ENCODE peak calls at places on chromosomes 7 and 10, in six cellular contexts. One of them, this sample, is unnamed.
A peak's percentile ranks its signal among the peaks of the same experiment; 100 is the strongest.

GRCh38 chr10:116825901-116826300 is 23.4 kb upstream of the ENO4 start:
- DNase-seq in naive thymus-derived CD4-positive, alpha-beta T cell: no peak
- DNase-seq in CD4-positive, alpha-beta memory T cell: no peak
- DNase-seq in dorsolateral prefrontal cortex: no peak
- DNase-seq in heart right ventricle: no peak
- DNase-seq in psoas muscle: no peak
- DNase-seq in this sample: no peak

GRCh38 chr10:31426425-31426824 is 107.4 kb downstream of the ZEB1 start:
- DNase-seq in naive thymus-derived CD4-positive, alpha-beta T cell: no peak
- DNase-seq in CD4-positive, alpha-beta memory T cell: no peak
- DNase-seq in dorsolateral prefrontal cortex: no peak
- DNase-seq in heart right ventricle: no peak
- DNase-seq in psoas muscle: no peak
- DNase-seq in this sample: no peak

GRCh38 chr10:89466599-89467035 is 52.2 kb downstream of the IFIT5 start:
- DNase-seq in naive thymus-derived CD4-positive, alpha-beta T cell: no peak
- DNase-seq in CD4-positive, alpha-beta memory T cell: no peak
- DNase-seq in dorsolateral prefrontal cortex: no peak
- DNase-seq in heart right ventricle: peak; percentile 14
- DNase-seq in psoas muscle: no peak
- DNase-seq in this sample: no peak

GRCh38 chr10:48634198-48634983 is 29.5 kb upstream of the ARHGAP22 start:
- DNase-seq in naive thymus-derived CD4-positive, alpha-beta T cell: peak; percentile 26
- DNase-seq in CD4-positive, alpha-beta memory T cell: no peak
- DNase-seq in dorsolateral prefrontal cortex: no peak
- DNase-seq in heart right ventricle: peak; percentile 50
- DNase-seq in psoas muscle: peak; percentile 44
- DNase-seq in this sample: peak; percentile 73

GRCh38 chr10:69885379-69886156 is 83.9 kb downstream of the COL13A1 start:
- DNase-seq in naive thymus-derived CD4-positive, alpha-beta T cell: no peak
- DNase-seq in CD4-positive, alpha-beta memory T cell: no peak
- DNase-seq in dorsolateral prefrontal cortex: no peak
- DNase-seq in heart right ventricle: no peak
- DNase-seq in psoas muscle: no peak
- DNase-seq in this sample: no peak

GRCh38 chr10:21488246-21488953 is 37.1 kb downstream of the SKIDA1 start:
- DNase-seq in naive thymus-derived CD4-positive, alpha-beta T cell: no peak
- DNase-seq in CD4-positive, alpha-beta memory T cell: no peak
- DNase-seq in dorsolateral prefrontal cortex: no peak
- DNase-seq in heart right ventricle: no peak
- DNase-seq in psoas muscle: no peak
- DNase-seq in this sample: no peak

GRCh38 chr7:49398730-49399129 is 374.7 kb upstream of the VWC2 start:
- DNase-seq in naive thymus-derived CD4-positive, alpha-beta T cell: no peak
- DNase-seq in CD4-positive, alpha-beta memory T cell: no peak
- DNase-seq in dorsolateral prefrontal cortex: peak; percentile 39
- DNase-seq in heart right ventricle: no peak
- DNase-seq in psoas muscle: no peak
- DNase-seq in this sample: no peak

GRCh38 chr10:43093423-43094090 is 16.7 kb downstream of the RET start:
- DNase-seq in naive thymus-derived CD4-positive, alpha-beta T cell: no peak
- DNase-seq in CD4-positive, alpha-beta memory T cell: peak; percentile 3
- DNase-seq in dorsolateral prefrontal cortex: no peak
- DNase-seq in heart right ventricle: no peak
- DNase-seq in psoas muscle: no peak
- DNase-seq in this sample: no peak

GRCh38 chr7:44984478-44984758 is 5.6 kb upstream of the MYO1G start:
- DNase-seq in naive thymus-derived CD4-positive, alpha-beta T cell: no peak
- DNase-seq in CD4-positive, alpha-beta memory T cell: peak; percentile 21
- DNase-seq in dorsolateral prefrontal cortex: no peak
- DNase-seq in heart right ventricle: no peak
- DNase-seq in psoas muscle: no peak
- DNase-seq in this sample: no peak

GRCh38 chr10:3887885-3888476 is 103.0 kb upstream of the KLF6 start:
- DNase-seq in naive thymus-derived CD4-positive, alpha-beta T cell: no peak
- DNase-seq in CD4-positive, alpha-beta memory T cell: peak; percentile 94
- DNase-seq in dorsolateral prefrontal cortex: no peak
- DNase-seq in heart right ventricle: no peak
- DNase-seq in psoas muscle: peak; percentile 47
- DNase-seq in this sample: no peak
- H3K27me3 ChIP-seq in naive thymus-derived CD4-positive, alpha-beta T cell: no peaks in the 10 kb centered on the region
- H3K27me3 ChIP-seq in CD4-positive, alpha-beta memory T cell: no peaks in the 10 kb centered on the region
- H3K27me3 ChIP-seq in dorsolateral prefrontal cortex: no peaks in the 10 kb centered on the region
- H3K27me3 ChIP-seq in heart right ventricle: no peaks in the 10 kb centered on the region
- H3K27me3 ChIP-seq in psoas muscle: no peaks in the 10 kb centered on the region
- H3K27me3 ChIP-seq in this sample: no peaks in the 10 kb centered on the region

GRCh38 chr10:76353124-76353851 is 921.9 kb downstream of the LRMDA start:
- DNase-seq in naive thymus-derived CD4-positive, alpha-beta T cell: no peak
- DNase-seq in CD4-positive, alpha-beta memory T cell: no peak
- DNase-seq in dorsolateral prefrontal cortex: no peak
- DNase-seq in heart right ventricle: no peak
- DNase-seq in psoas muscle: no peak
- DNase-seq in this sample: no peak
- H3K27ac ChIP-seq in naive thymus-derived CD4-positive, alpha-beta T cell: no peak overlapping the region
- H3K27ac ChIP-seq in CD4-positive, alpha-beta memory T cell: no peak overlapping the region
- H3K27ac ChIP-seq in dorsolateral prefrontal cortex: no peak overlapping the region
- H3K27ac ChIP-seq in heart right ventricle: no peak overlapping the region
- H3K27ac ChIP-seq in psoas muscle: no peak overlapping the region
- H3K27ac ChIP-seq in this sample: no peak overlapping the region

DNA sequence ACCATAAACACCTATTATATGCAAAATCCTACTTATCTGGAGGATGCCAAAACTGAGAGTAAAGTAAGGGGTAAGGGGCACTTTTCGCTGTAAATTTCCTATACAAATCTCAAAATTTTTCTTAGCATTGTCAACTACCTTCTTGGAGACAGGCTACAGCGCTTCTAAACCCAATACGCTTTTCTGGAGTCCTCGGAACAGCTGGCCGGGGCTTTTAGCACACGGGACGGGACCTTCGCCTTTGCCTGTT is 10.4 kb downstream of the TWIST1 start:
- DNase-seq in naive thymus-derived CD4-positive, alpha-beta T cell: no peak
- DNase-seq in CD4-positive, alpha-beta memory T cell: no peak
- DNase-seq in dorsolateral prefrontal cortex: no peak
- DNase-seq in heart right ventricle: no peak
- DNase-seq in psoas muscle: no peak
- DNase-seq in this sample: no peak
- H3K4me3 ChIP-seq in naive thymus-derived CD4-positive, alpha-beta T cell: no peak overlapping the region
- H3K4me3 ChIP-seq in CD4-positive, alpha-beta memory T cell: no peak overlapping the region
- H3K4me3 ChIP-seq in dorsolateral prefrontal cortex: peak overlapping the region; percentile 31
- H3K4me3 ChIP-seq in heart right ventricle: peak overlapping the region; percentile 57
- H3K4me3 ChIP-seq in psoas muscle: peak overlapping the region; percentile 50
- H3K4me3 ChIP-seq in this sample: no peak overlapping the region

DNA sequence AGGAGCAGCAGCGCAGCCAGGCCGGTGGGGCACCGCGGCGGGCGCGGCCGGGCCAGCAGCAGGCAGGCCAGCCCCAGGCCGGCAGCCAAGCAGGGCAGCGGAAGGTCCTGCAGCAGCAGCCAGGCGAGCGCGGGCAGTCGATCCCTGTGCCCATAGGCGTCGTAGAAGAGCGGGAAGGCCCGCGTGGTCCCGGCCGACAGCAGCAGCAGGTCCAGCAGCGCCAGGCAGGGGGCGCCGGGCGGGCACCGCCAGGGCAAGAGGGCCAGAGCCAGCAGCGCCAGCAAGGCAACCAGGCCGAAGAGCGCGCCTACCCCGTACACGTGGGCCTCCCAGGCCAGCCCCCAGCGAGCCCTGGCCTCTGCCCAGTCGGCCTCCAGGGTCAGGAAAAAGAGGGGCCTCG is 8.4 kb upstream of the RBM28 start:
- DNase-seq in naive thymus-derived CD4-positive, alpha-beta T cell: peak; percentile 46
- DNase-seq in CD4-positive, alpha-beta memory T cell: no peak
- DNase-seq in dorsolateral prefrontal cortex: no peak
- DNase-seq in heart right ventricle: peak; percentile 55
- DNase-seq in psoas muscle: peak; percentile 69
- DNase-seq in this sample: no peak
- H3K27me3 ChIP-seq in naive thymus-derived CD4-positive, alpha-beta T cell: no peaks in the 10 kb centered on the region
- H3K27me3 ChIP-seq in CD4-positive, alpha-beta memory T cell: peaks cover 7% of the 10 kb centered on the region
- H3K27me3 ChIP-seq in dorsolateral prefrontal cortex: peaks cover 5% of the 10 kb centered on the region
- H3K27me3 ChIP-seq in heart right ventricle: peaks cover 38% of the 10 kb centered on the region
- H3K27me3 ChIP-seq in psoas muscle: no peaks in the 10 kb centered on the region
- H3K27me3 ChIP-seq in this sample: peaks cover 9% of the 10 kb centered on the region

GRCh38 chr7:20217193-20217948 is at the start of gene MACC1:
- DNase-seq in naive thymus-derived CD4-positive, alpha-beta T cell: no peak
- DNase-seq in CD4-positive, alpha-beta memory T cell: no peak
- DNase-seq in dorsolateral prefrontal cortex: no peak
- DNase-seq in heart right ventricle: no peak
- DNase-seq in psoas muscle: no peak
- DNase-seq in this sample: peak; percentile 93
- H3K27ac ChIP-seq in naive thymus-derived CD4-positive, alpha-beta T cell: no peak within 1 kb of the TSS
- H3K27ac ChIP-seq in CD4-positive, alpha-beta memory T cell: no peak within 1 kb of the TSS
- H3K27ac ChIP-seq in dorsolateral prefrontal cortex: no peak within 1 kb of the TSS
- H3K27ac ChIP-seq in heart right ventricle: no peak within 1 kb of the TSS
- H3K27ac ChIP-seq in psoas muscle: no peak within 1 kb of the TSS
- H3K27ac ChIP-seq in this sample: peak within 1 kb of the TSS; percentile 92

GRCh38 chr10:4825456-4825867 is 545 bp upstream of the AKR1E2 start:
- DNase-seq in naive thymus-derived CD4-positive, alpha-beta T cell: no peak
- DNase-seq in CD4-positive, alpha-beta memory T cell: no peak
- DNase-seq in dorsolateral prefrontal cortex: no peak
- DNase-seq in heart right ventricle: no peak
- DNase-seq in psoas muscle: peak; percentile 28
- DNase-seq in this sample: no peak
- H3K4me3 ChIP-seq in naive thymus-derived CD4-positive, alpha-beta T cell: peak overlapping the region; percentile 10
- H3K4me3 ChIP-seq in CD4-positive, alpha-beta memory T cell: no peak overlapping the region
- H3K4me3 ChIP-seq in dorsolateral prefrontal cortex: peak overlapping the region; percentile 68
- H3K4me3 ChIP-seq in heart right ventricle: peak overlapping the region; percentile 75
- H3K4me3 ChIP-seq in psoas muscle: peak overlapping the region; percentile 80
- H3K4me3 ChIP-seq in this sample: no peak overlapping the region

GRCh38 chr10:131093795-131094366 is 217.6 kb downstream of the TCERG1L start:
- DNase-seq in naive thymus-derived CD4-positive, alpha-beta T cell: no peak
- DNase-seq in CD4-positive, alpha-beta memory T cell: no peak
- DNase-seq in dorsolateral prefrontal cortex: no peak
- DNase-seq in heart right ventricle: no peak
- DNase-seq in psoas muscle: no peak
- DNase-seq in this sample: no peak

GRCh38 chr10:131091682-131092081 is 219.8 kb downstream of the TCERG1L start:
- DNase-seq in naive thymus-derived CD4-positive, alpha-beta T cell: no peak
- DNase-seq in CD4-positive, alpha-beta memory T cell: no peak
- DNase-seq in dorsolateral prefrontal cortex: no peak
- DNase-seq in heart right ventricle: no peak
- DNase-seq in psoas muscle: no peak
- DNase-seq in this sample: no peak

GRCh38 chr10:131092416-131092815 is 219.1 kb downstream of the TCERG1L start:
- DNase-seq in naive thymus-derived CD4-positive, alpha-beta T cell: no peak
- DNase-seq in CD4-positive, alpha-beta memory T cell: no peak
- DNase-seq in dorsolateral prefrontal cortex: no peak
- DNase-seq in heart right ventricle: no peak
- DNase-seq in psoas muscle: no peak
- DNase-seq in this sample: no peak

GRCh38 chr10:131093346-131093745 is 218.2 kb downstream of the TCERG1L start:
- DNase-seq in naive thymus-derived CD4-positive, alpha-beta T cell: no peak
- DNase-seq in CD4-positive, alpha-beta memory T cell: no peak
- DNase-seq in dorsolateral prefrontal cortex: no peak
- DNase-seq in heart right ventricle: no peak
- DNase-seq in psoas muscle: no peak
- DNase-seq in this sample: no peak

DNA sequence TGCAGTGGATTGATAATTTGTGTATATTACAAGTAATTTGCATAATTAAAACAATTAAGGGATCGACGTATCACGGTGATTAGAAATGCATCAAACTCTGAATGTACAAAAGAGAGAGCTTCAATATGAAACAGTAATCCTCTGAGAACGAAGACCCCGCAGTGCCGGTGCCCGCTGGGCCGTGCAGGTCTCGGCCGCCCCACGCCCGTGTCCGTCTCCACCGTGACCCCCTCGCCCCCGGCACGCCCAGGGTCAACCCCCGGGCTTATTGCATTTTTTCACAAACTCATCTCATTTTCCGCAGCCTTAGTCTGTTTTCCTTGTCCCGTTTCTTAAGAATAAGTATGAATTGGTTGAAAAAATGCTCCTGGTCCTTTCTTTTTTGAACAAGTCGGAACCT is 218.6 kb downstream of the TCERG1L start:
- DNase-seq in naive thymus-derived CD4-positive, alpha-beta T cell: no peak
- DNase-seq in CD4-positive, alpha-beta memory T cell: no peak
- DNase-seq in dorsolateral prefrontal cortex: no peak
- DNase-seq in heart right ventricle: no peak
- DNase-seq in psoas muscle: no peak
- DNase-seq in this sample: no peak
- H3K27me3 ChIP-seq in naive thymus-derived CD4-positive, alpha-beta T cell: no peaks in the 10 kb centered on the region
- H3K27me3 ChIP-seq in CD4-positive, alpha-beta memory T cell: no peaks in the 10 kb centered on the region
- H3K27me3 ChIP-seq in dorsolateral prefrontal cortex: no peaks in the 10 kb centered on the region
- H3K27me3 ChIP-seq in heart right ventricle: peaks cover 18% of the 10 kb centered on the region
- H3K27me3 ChIP-seq in psoas muscle: peaks cover 8% of the 10 kb centered on the region
- H3K27me3 ChIP-seq in this sample: no peaks in the 10 kb centered on the region

DNA sequence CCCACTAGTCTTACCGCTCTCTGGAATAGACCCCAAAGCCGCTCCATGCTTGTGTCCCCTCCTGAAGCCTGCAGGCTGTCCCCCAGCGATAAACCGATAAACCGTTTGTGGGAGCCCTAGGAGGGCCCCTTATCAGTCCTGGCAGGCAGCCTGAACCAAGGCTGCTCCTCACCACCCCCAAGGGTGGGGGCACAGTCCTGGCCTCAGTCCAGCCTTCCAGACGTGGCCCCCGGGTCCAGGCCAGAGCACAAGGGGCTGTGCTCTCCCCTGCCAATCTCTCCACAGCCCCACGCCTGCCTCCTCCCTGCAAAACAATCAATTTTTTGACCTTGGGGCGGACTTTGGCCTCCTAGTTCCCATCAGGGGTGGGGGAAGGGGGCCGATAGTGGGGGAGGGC is at the start of gene TFR2:
- DNase-seq in naive thymus-derived CD4-positive, alpha-beta T cell: no peak
- DNase-seq in CD4-positive, alpha-beta memory T cell: no peak
- DNase-seq in dorsolateral prefrontal cortex: no peak
- DNase-seq in heart right ventricle: no peak
- DNase-seq in psoas muscle: no peak
- DNase-seq in this sample: no peak
- H3K27ac ChIP-seq in naive thymus-derived CD4-positive, alpha-beta T cell: no peak within 1 kb of the TSS
- H3K27ac ChIP-seq in CD4-positive, alpha-beta memory T cell: no peak within 1 kb of the TSS
- H3K27ac ChIP-seq in dorsolateral prefrontal cortex: no peak within 1 kb of the TSS
- H3K27ac ChIP-seq in heart right ventricle: no peak within 1 kb of the TSS
- H3K27ac ChIP-seq in psoas muscle: no peak within 1 kb of the TSS
- H3K27ac ChIP-seq in this sample: no peak within 1 kb of the TSS

GRCh38 chr10:46097576-46098317 is 51.7 kb upstream of the MSMB start:
- DNase-seq in naive thymus-derived CD4-positive, alpha-beta T cell: no peak
- DNase-seq in CD4-positive, alpha-beta memory T cell: no peak
- DNase-seq in dorsolateral prefrontal cortex: no peak
- DNase-seq in heart right ventricle: no peak
- DNase-seq in psoas muscle: no peak
- DNase-seq in this sample: no peak
- H3K4me3 ChIP-seq in naive thymus-derived CD4-positive, alpha-beta T cell: no peak overlapping the region
- H3K4me3 ChIP-seq in CD4-positive, alpha-beta memory T cell: no peak overlapping the region
- H3K4me3 ChIP-seq in dorsolateral prefrontal cortex: no peak overlapping the region
- H3K4me3 ChIP-seq in heart right ventricle: no peak overlapping the region
- H3K4me3 ChIP-seq in psoas muscle: no peak overlapping the region
- H3K4me3 ChIP-seq in this sample: no peak overlapping the region

GRCh38 chr10:94111367-94111766 is 117.6 kb downstream of the PLCE1 start:
- DNase-seq in naive thymus-derived CD4-positive, alpha-beta T cell: no peak
- DNase-seq in CD4-positive, alpha-beta memory T cell: no peak
- DNase-seq in dorsolateral prefrontal cortex: no peak
- DNase-seq in heart right ventricle: no peak
- DNase-seq in psoas muscle: no peak
- DNase-seq in this sample: no peak
- H3K27me3 ChIP-seq in naive thymus-derived CD4-positive, alpha-beta T cell: no peaks in the 10 kb centered on the region
- H3K27me3 ChIP-seq in CD4-positive, alpha-beta memory T cell: no peaks in the 10 kb centered on the region
- H3K27me3 ChIP-seq in dorsolateral prefrontal cortex: no peaks in the 10 kb centered on the region
- H3K27me3 ChIP-seq in heart right ventricle: no peaks in the 10 kb centered on the region
- H3K27me3 ChIP-seq in psoas muscle: no peaks in the 10 kb centered on the region
- H3K27me3 ChIP-seq in this sample: no peaks in the 10 kb centered on the region